ENCODE peak calls at places on chromosomes 13 and 19, in five cellular contexts. One of them, this sample, is unnamed.

GRCh38 chr19:15449620-15450527 is at the start of gene WIZ:
- DNase-seq in Kasumi-1: peak
- DNase-seq in PC-3: peak
- DNase-seq in posterior vena cava: peak
- DNase-seq in lower leg skin: peak
- DNase-seq in this sample: no peak

GRCh38 chr19:18685597-18686164 is 2.2 kb downstream of the CRTC1 start:
- DNase-seq in PC-3: no peak
- DNase-seq in lower leg skin: no peak
- DNase-seq in Kasumi-1: no peak
- DNase-seq in posterior vena cava: no peak
- DNase-seq in this sample: no peak

GRCh38 chr19:39196860-39197562 is at the start of gene NCCRP1:
- DNase-seq in posterior vena cava: no peak
- DNase-seq in Kasumi-1: no peak
- DNase-seq in lower leg skin: no peak
- DNase-seq in PC-3: no peak
- DNase-seq in this sample: no peak

GRCh38 chr19:611506-611869 is 21.8 kb downstream of the HCN2 start:
- DNase-seq in Kasumi-1: no peak
- DNase-seq in posterior vena cava: no peak
- DNase-seq in PC-3: peak
- DNase-seq in lower leg skin: no peak
- DNase-seq in this sample: peak

GRCh38 chr19:50880241-50880640 is 7.0 kb downstream of the KLK2 start:
- DNase-seq in lower leg skin: no peak
- DNase-seq in Kasumi-1: no peak
- DNase-seq in posterior vena cava: no peak
- DNase-seq in PC-3: no peak
- DNase-seq in this sample: no peak

GRCh38 chr13:79936368-79937136 is 404.4 kb downstream of the SPRY2 start:
- DNase-seq in Kasumi-1: no peak
- DNase-seq in PC-3: peak
- DNase-seq in lower leg skin: peak
- DNase-seq in posterior vena cava: no peak
- DNase-seq in this sample: peak

GRCh38 chr13:21676611-21677021 is 5.7 kb downstream of the FGF9 start:
- DNase-seq in PC-3: no peak
- DNase-seq in Kasumi-1: no peak
- DNase-seq in lower leg skin: no peak
- DNase-seq in posterior vena cava: no peak
- DNase-seq in this sample: no peak

GRCh38 chr13:75324413-75324940 is 157.5 kb downstream of the TBC1D4 start:
- DNase-seq in lower leg skin: no peak
- DNase-seq in PC-3: no peak
- DNase-seq in posterior vena cava: no peak
- DNase-seq in Kasumi-1: no peak
- DNase-seq in this sample: no peak

GRCh38 chr19:49136771-49137171 is 17.4 kb downstream of the PPFIA3 start:
- DNase-seq in PC-3: no peak
- DNase-seq in lower leg skin: no peak
- DNase-seq in posterior vena cava: no peak
- DNase-seq in Kasumi-1: no peak
- DNase-seq in this sample: no peak

GRCh38 chr19:5308471-5309437 is 31.9 kb downstream of the PTPRS start:
- DNase-seq in Kasumi-1: no peak
- DNase-seq in PC-3: no peak
- DNase-seq in lower leg skin: no peak
- DNase-seq in posterior vena cava: peak
- DNase-seq in this sample: peak

GRCh38 chr13:94327318-94327717 is 152.2 kb downstream of the DCT start:
- DNase-seq in Kasumi-1: no peak
- DNase-seq in posterior vena cava: no peak
- DNase-seq in PC-3: no peak
- DNase-seq in lower leg skin: no peak
- DNase-seq in this sample: no peak

GRCh38 chr13:31725841-31726240 is 13.5 kb upstream of the RXFP2 start:
- DNase-seq in posterior vena cava: no peak
- DNase-seq in lower leg skin: no peak
- DNase-seq in Kasumi-1: no peak
- DNase-seq in PC-3: peak
- DNase-seq in this sample: no peak

GRCh38 chr19:46232468-46232867 is 2.9 kb downstream of the IGFL1 start:
- DNase-seq in posterior vena cava: no peak
- DNase-seq in PC-3: no peak
- DNase-seq in Kasumi-1: no peak
- DNase-seq in lower leg skin: no peak
- DNase-seq in this sample: no peak

GRCh38 chr19:11848200-11848593 is 329 bp upstream of the ZNF439 start:
- DNase-seq in Kasumi-1: no peak
- DNase-seq in lower leg skin: no peak
- DNase-seq in posterior vena cava: no peak
- DNase-seq in PC-3: no peak
- DNase-seq in this sample: no peak

GRCh38 chr19:42693760-42694350 is 46.4 kb downstream of the PSG3 start:
- DNase-seq in PC-3: peak
- DNase-seq in Kasumi-1: peak
- DNase-seq in lower leg skin: no peak
- DNase-seq in posterior vena cava: no peak
- DNase-seq in this sample: peak

GRCh38 chr13:104694397-104694796 is 1628.2 kb upstream of the SLC10A2 start:
- DNase-seq in posterior vena cava: no peak
- DNase-seq in lower leg skin: no peak
- DNase-seq in Kasumi-1: no peak
- DNase-seq in PC-3: no peak
- DNase-seq in this sample: no peak

GRCh38 chr19:24000656-24001055 is 86.0 kb downstream of the ZNF726 start:
- DNase-seq in Kasumi-1: no peak
- DNase-seq in posterior vena cava: no peak
- DNase-seq in lower leg skin: no peak
- DNase-seq in PC-3: no peak
- DNase-seq in this sample: no peak

GRCh38 chr13:30529085-30529815 is 63.5 kb upstream of the HMGB1 start:
- DNase-seq in lower leg skin: no peak
- DNase-seq in PC-3: no peak
- DNase-seq in posterior vena cava: no peak
- DNase-seq in Kasumi-1: no peak
- DNase-seq in this sample: no peak

GRCh38 chr13:35727881-35728280 is 251.4 kb upstream of the MAB21L1 start:
- DNase-seq in lower leg skin: no peak
- DNase-seq in PC-3: no peak
- DNase-seq in Kasumi-1: no peak
- DNase-seq in posterior vena cava: no peak
- DNase-seq in this sample: no peak

GRCh38 chr13:113084094-113084942 is 21.3 kb upstream of the F7 start:
- DNase-seq in PC-3: no peak
- DNase-seq in posterior vena cava: peak
- DNase-seq in Kasumi-1: no peak
- DNase-seq in lower leg skin: no peak
- DNase-seq in this sample: no peak

GRCh38 chr19:19321143-19321577 is 531 bp downstream of the MAU2 start:
- DNase-seq in Kasumi-1: no peak
- DNase-seq in lower leg skin: no peak
- DNase-seq in posterior vena cava: no peak
- DNase-seq in PC-3: peak
- DNase-seq in this sample: no peak

GRCh38 chr19:35774274-35775045 is 904 bp upstream of the ARHGAP33 start:
- DNase-seq in lower leg skin: no peak
- DNase-seq in Kasumi-1: no peak
- DNase-seq in PC-3: peak
- DNase-seq in posterior vena cava: no peak
- DNase-seq in this sample: no peak

GRCh38 chr13:50993908-50994307 is 84.3 kb downstream of the RNASEH2B start:
- DNase-seq in lower leg skin: no peak
- DNase-seq in PC-3: no peak
- DNase-seq in posterior vena cava: no peak
- DNase-seq in Kasumi-1: no peak
- DNase-seq in this sample: no peak

GRCh38 chr19:49870309-49870901 is 3.0 kb upstream of the PNKP start:
- DNase-seq in Kasumi-1: no peak
- DNase-seq in posterior vena cava: no peak
- DNase-seq in lower leg skin: no peak
- DNase-seq in PC-3: peak
- DNase-seq in this sample: no peak

GRCh38 chr19:48988860-48989259 is 4.2 kb downstream of the GYS1 start:
- DNase-seq in posterior vena cava: no peak
- DNase-seq in Kasumi-1: no peak
- DNase-seq in lower leg skin: no peak
- DNase-seq in PC-3: no peak
- DNase-seq in this sample: no peak

GRCh38 chr19:29650988-29651387 is 14.3 kb upstream of the PLEKHF1 start:
- DNase-seq in lower leg skin: no peak
- DNase-seq in PC-3: no peak
- DNase-seq in posterior vena cava: no peak
- DNase-seq in Kasumi-1: no peak
- DNase-seq in this sample: no peak

GRCh38 chr13:103876571-103876970 is 810.4 kb upstream of the SLC10A2 start:
- DNase-seq in PC-3: no peak
- DNase-seq in lower leg skin: no peak
- DNase-seq in Kasumi-1: no peak
- DNase-seq in posterior vena cava: no peak
- DNase-seq in this sample: no peak

GRCh38 chr19:12985049-12985776 is 10.1 kb upstream of the NFIX start:
- DNase-seq in posterior vena cava: peak
- DNase-seq in PC-3: no peak
- DNase-seq in lower leg skin: peak
- DNase-seq in Kasumi-1: no peak
- DNase-seq in this sample: no peak

GRCh38 chr19:48544856-48545750 is 6.9 kb upstream of the SULT2B1 start:
- DNase-seq in PC-3: no peak
- DNase-seq in Kasumi-1: no peak
- DNase-seq in posterior vena cava: no peak
- DNase-seq in lower leg skin: no peak
- DNase-seq in this sample: no peak

GRCh38 chr13:43884221-43884620 is 4.5 kb downstream of the LACC1 start:
- DNase-seq in lower leg skin: no peak
- DNase-seq in PC-3: no peak
- DNase-seq in Kasumi-1: no peak
- DNase-seq in posterior vena cava: no peak
- DNase-seq in this sample: no peak

GRCh38 chr13:96984061-96984508 is 10.2 kb downstream of the OXGR1 start:
- DNase-seq in posterior vena cava: no peak
- DNase-seq in lower leg skin: peak
- DNase-seq in Kasumi-1: peak
- DNase-seq in PC-3: peak
- DNase-seq in this sample: no peak

GRCh38 chr13:40665754-40666057 is 735 bp downstream of the FOXO1 start:
- DNase-seq in posterior vena cava: no peak
- DNase-seq in PC-3: peak
- DNase-seq in Kasumi-1: no peak
- DNase-seq in lower leg skin: no peak
- DNase-seq in this sample: no peak